ENCODE peak calls at places on chromosomes 2 and 18, in seven cellular contexts. A, O, I, G, S, L and F are unnamed samples.

GRCh38 chr2:51812138-51812866 is 780.4 kb upstream of the NRXN1 start:
- DNase-seq in L (no peak), O (no peak), I (no peak), S (peak), G (peak), A (no peak), F (peak)

GRCh38 chr18:78716022-78716421 is 263.6 kb upstream of the SALL3 start:
- DNase-seq in A (no peak), I (no peak), L (no peak), G (no peak), S (no peak), O (no peak), F (no peak)

GRCh38 chr2:86194751-86195054 is 559 bp downstream of the IMMT start:
- DNase-seq in I (no peak), G (no peak), A (no peak), O (no peak), L (no peak), S (no peak), F (no peak)

GRCh38 chr2:168510125-168510756 is 54.2 kb downstream of the CERS6 start:
- DNase-seq in S (no peak), A (no peak), L (no peak), G (no peak), O (no peak), I (no peak), F (no peak)

GRCh38 chr18:50947899-50948298 is 19.9 kb upstream of the ELAC1 start:
- DNase-seq in G (peak), A (no peak), I (no peak), O (no peak), L (no peak), S (no peak), F (peak)

GRCh38 chr18:2108581-2108980 is 462.7 kb downstream of the METTL4 start:
- DNase-seq in G (peak), O (no peak), L (no peak), S (no peak), I (no peak), A (no peak), F (peak)

GRCh38 chr18:57961876-57962505 is 82.0 kb upstream of the NEDD4L start:
- DNase-seq in O (no peak), I (no peak), G (peak), L (no peak), S (no peak), A (no peak), F (peak)

GRCh38 chr2:174717273-174717672 is 47.0 kb downstream of the CHRNA1 start:
- DNase-seq in L (no peak), G (peak), O (peak), S (no peak), I (no peak), A (no peak), F (peak)

GRCh38 chr2:11320698-11321492 is 23.5 kb downstream of the ROCK2 start:
- DNase-seq in S (no peak), L (no peak), A (no peak), G (no peak), O (no peak), I (no peak), F (peak)

GRCh38 chr18:41036346-41036745 is 918.7 kb upstream of the PIK3C3 start:
- DNase-seq in O (no peak), A (no peak), G (no peak), S (no peak), I (no peak), L (no peak), F (no peak)

GRCh38 chr18:9910071-9910470 is 3.7 kb upstream of the VAPA start:
- DNase-seq in S (no peak), G (no peak), O (no peak), I (no peak), A (no peak), L (no peak), F (no peak)

GRCh38 chr2:45812039-45812500 is 160.6 kb downstream of the PRKCE start:
- DNase-seq in L (no peak), I (no peak), G (peak), S (no peak), O (no peak), A (no peak), F (peak)

GRCh38 chr18:55998071-55998522 is 410.1 kb upstream of the TCF4 start:
- DNase-seq in A (peak), I (no peak), O (no peak), S (no peak), G (peak), L (no peak), F (peak)

GRCh38 chr2:82143343-82143742 is 1838.8 kb upstream of the LRRTM1 start:
- DNase-seq in S (no peak), O (no peak), A (no peak), L (no peak), G (no peak), I (no peak), F (no peak)

GRCh38 chr2:139122711-139123158 is 342.5 kb upstream of the NXPH2 start:
- DNase-seq in O (no peak), A (no peak), G (peak), I (no peak), L (no peak), S (no peak), F (peak)

DNA sequence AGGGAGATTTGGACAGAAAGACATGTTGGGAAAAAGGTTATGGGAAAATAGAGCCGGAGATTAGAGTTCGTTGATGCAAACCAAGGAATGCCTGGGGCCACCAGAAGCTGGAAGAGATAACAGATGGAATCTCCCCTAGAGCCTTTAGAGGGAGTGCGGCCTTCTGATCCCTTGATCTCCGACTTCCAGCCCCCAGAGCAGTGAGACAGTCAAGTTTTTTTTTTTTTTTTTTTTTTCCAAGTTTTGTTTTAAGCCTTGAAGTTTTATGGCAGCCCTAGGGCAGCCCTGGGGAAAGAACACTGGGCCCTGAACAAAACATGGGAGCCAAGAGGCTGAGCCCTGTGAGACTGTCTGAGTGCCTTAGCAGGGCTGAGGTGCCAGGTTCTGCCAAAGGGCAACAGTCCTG is 6.5 kb downstream of the DGKD start:
- DNase-seq in A (no peak), S (no peak), O (no peak), L (no peak), G (no peak), I (no peak), F (no peak)
- H3K4me3 ChIP-seq in A (no peak), S (no peak), O (no peak), L (no peak), G (no peak), I (no peak), F (no peak)

DNA sequence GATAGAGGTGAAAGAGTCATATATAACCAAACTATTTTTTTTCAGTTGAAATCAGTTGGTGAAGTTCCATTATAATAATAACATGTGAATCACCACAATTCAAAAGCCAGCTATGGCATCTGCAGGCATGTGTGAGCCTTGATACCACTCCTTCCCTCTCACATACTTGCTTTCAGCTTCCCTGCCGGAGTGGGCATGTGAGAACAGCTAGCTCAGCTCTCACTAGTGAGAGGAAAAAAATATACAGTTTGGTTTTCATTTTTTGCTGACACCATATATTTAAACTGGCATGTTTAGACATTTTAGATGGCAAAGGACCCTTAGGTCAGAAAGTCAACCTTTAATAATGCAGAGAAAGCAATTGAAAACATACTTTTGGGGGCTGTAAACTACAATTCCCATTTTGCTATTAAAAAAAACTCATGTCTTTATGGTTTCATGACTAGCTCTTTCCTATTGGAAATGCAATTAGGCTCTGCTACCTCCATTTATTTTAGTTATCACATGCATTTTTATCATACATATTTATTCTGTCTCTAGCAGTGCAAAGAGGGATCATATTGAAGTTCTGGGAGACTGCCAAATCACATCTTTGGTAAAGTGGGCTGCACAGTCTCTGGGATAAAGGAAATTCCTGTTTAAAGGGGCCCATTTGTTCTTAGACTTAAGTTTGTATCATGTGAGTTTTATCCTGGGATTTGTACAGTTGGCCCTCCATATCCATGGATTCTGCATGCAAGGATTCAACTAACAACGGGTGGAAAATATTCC is 33.2 kb upstream of the SLC40A1 start:
- DNase-seq in G (peak), I (no peak), A (no peak), S (peak), L (no peak), O (no peak), F (peak)
- H3K4me3 ChIP-seq in G (peak), I (peak), A (peak), S (no peak), L (no peak), O (no peak), F (peak)

DNA sequence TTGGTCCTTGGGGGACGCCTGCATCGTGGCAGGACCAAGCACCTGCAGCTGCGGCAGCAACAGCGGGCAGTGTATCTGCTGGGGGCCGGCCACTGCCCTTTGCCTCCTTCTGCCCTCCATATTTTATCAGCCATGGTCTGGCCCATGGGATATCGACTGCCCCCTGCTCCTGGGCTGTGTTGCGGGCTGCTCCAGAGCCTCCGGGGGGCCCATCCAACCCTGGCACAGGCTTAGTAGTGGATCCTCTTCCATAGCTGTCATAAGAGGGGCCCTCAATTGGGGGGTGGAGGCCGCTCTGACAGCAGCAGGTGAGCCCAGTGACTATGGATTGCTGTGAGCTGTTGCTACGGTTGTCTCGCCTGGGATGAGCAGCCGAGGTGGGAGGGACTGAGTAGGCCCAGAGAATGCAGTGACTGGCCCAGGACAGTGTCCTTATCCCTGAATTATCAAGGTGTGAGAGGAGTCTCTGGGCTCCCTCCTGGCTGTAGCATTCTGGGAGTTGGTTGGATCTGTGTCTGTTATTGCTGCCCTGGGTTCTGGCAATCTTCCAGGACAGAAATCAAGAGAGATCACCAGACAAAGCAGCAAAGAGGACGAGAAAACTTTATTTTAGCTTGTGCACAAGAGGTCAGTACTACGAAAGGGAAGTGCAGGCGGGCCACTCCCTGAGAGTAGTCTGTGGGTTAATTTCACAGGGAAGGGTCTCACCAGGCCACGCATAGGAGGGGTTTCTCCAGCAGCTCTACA is 145.1 kb downstream of the ASB1 start:
- DNase-seq in I (no peak), L (no peak), O (no peak), G (no peak), S (no peak), A (no peak), F (peak)
- H3K4me3 ChIP-seq in I (no peak), L (no peak), O (no peak), G (no peak), S (no peak), A (no peak), F (no peak)

GRCh38 chr2:207807516-207807915 is 37.8 kb upstream of the FZD5 start:
- DNase-seq in A (no peak), I (no peak), G (no peak), L (no peak), S (no peak), O (no peak), F (no peak)
- H3K4me3 ChIP-seq in A (no peak), I (no peak), G (no peak), L (no peak), S (no peak), O (no peak), F (no peak)